ENCODE peak calls at places on chromosomes 6 and 20, in seven cellular contexts. S, H, Y, M, E, Z and W are unnamed samples.

GRCh38 chr6:14023855-14024254 is 93.7 kb upstream of the CD83 start:
- DNase-seq in M (no peak), Y (no peak), S (no peak), Z (no peak), E (no peak), H (no peak), W (no peak)

GRCh38 chr6:41741625-41742490 is 5.3 kb downstream of the PGC start:
- DNase-seq in S (no peak), Z (no peak), M (no peak), H (no peak), E (no peak), Y (no peak), W (no peak)

GRCh38 chr20:51009303-51010042 is 13.4 kb downstream of the KCNG1 start:
- DNase-seq in E (no peak), H (no peak), Z (no peak), Y (no peak), S (no peak), M (no peak), W (no peak)

GRCh38 chr20:5652626-5653573 is 97.3 kb upstream of the SHLD1 start:
- DNase-seq in H (no peak), E (no peak), Y (no peak), Z (no peak), M (no peak), S (no peak), W (peak; percentile 67)

GRCh38 chr6:79031821-79032590 is 46.0 kb downstream of the PHIP start:
- DNase-seq in Z (no peak), Y (no peak), M (no peak), E (no peak), H (no peak), S (no peak), W (no peak)

GRCh38 chr6:53282741-53283140 is 66.0 kb downstream of the ELOVL5 start:
- DNase-seq in M (no peak), Y (no peak), E (no peak), H (no peak), S (no peak), Z (no peak), W (no peak)

GRCh38 chr20:6966721-6967120 is 199.2 kb downstream of the BMP2 start:
- DNase-seq in S (no peak), M (no peak), E (no peak), H (no peak), Z (no peak), Y (no peak), W (no peak)

GRCh38 chr6:56073315-56073714 is 174.1 kb downstream of the COL21A1 start:
- DNase-seq in M (no peak), S (no peak), E (no peak), Z (no peak), Y (no peak), H (no peak), W (no peak)

GRCh38 chr20:24827603-24828295 is 121.3 kb upstream of the CST7 start:
- DNase-seq in M (no peak), Z (no peak), H (no peak), E (no peak), Y (no peak), S (no peak), W (no peak)

GRCh38 chr6:83417880-83418663 is 12.8 kb downstream of the ME1 start:
- DNase-seq in E (peak; percentile 12), S (peak; percentile 60), Z (no peak), M (peak; percentile 54), H (no peak), Y (peak; percentile 6), W (peak; percentile 32)

GRCh38 chr6:4906942-4907300 is 96.9 kb downstream of the RPP40 start:
- DNase-seq in S (no peak), E (no peak), Z (peak; percentile 53), Y (no peak), H (no peak), M (no peak), W (no peak)

GRCh38 chr6:36874443-36875249 is at the start of gene PPIL1:
- DNase-seq in S (peak; percentile 94), E (peak; percentile 98), Y (peak; percentile 90), H (peak; percentile 91), Z (peak; percentile 88), M (peak; percentile 92), W (peak; percentile 93)

GRCh38 chr6:135576055-135576454 is 78.5 kb upstream of the AHI1 start:
- DNase-seq in E (no peak), Y (peak; percentile 52), Z (no peak), H (no peak), S (no peak), M (no peak), W (no peak)

GRCh38 chr6:119308048-119308570 is 41.5 kb downstream of the MAN1A1 start:
- DNase-seq in Z (no peak), Y (no peak), E (peak; percentile 22), S (no peak), H (no peak), M (no peak), W (peak; percentile 5)

GRCh38 chr6:168115748-168116445 is 36.9 kb upstream of the FRMD1 start:
- DNase-seq in S (no peak), H (no peak), M (no peak), Y (no peak), Z (no peak), E (no peak), W (no peak)

GRCh38 chr20:6976535-6976934 is 209.0 kb downstream of the BMP2 start:
- DNase-seq in H (no peak), M (no peak), S (no peak), Y (no peak), E (no peak), Z (no peak), W (no peak)

GRCh38 chr6:146767632-146768031 is 168.9 kb downstream of the ADGB start:
- DNase-seq in S (peak; percentile 29), Y (no peak), Z (no peak), E (no peak), M (no peak), H (no peak), W (no peak)

GRCh38 chr6:29887330-29887818 is 55.0 kb upstream of the HLA-A start:
- DNase-seq in M (peak; percentile 29), S (no peak), H (no peak), Z (peak; percentile 32), E (peak; percentile 21), Y (no peak), W (no peak)

GRCh38 chr6:17630511-17631073 is 30.5 kb downstream of the FAM8A1 start:
- DNase-seq in Z (no peak), E (no peak), Y (no peak), S (no peak), H (no peak), M (no peak), W (no peak)

GRCh38 chr6:132298344-132298949 is 102.8 kb downstream of the MOXD1 start:
- DNase-seq in M (peak; percentile 69), Z (peak; percentile 58), Y (peak; percentile 23), E (peak; percentile 28), H (peak; percentile 8), S (peak; percentile 71), W (peak; percentile 8)

GRCh38 chr6:20367716-20368485 is 33.8 kb upstream of the E2F3 start:
- DNase-seq in H (no peak), S (no peak), E (no peak), Z (peak; percentile 18), Y (no peak), M (no peak), W (no peak)

GRCh38 chr6:121210943-121211342 is 123.3 kb downstream of the TBC1D32 start:
- DNase-seq in H (no peak), Z (no peak), E (no peak), S (no peak), Y (no peak), M (no peak), W (no peak)

GRCh38 chr6:43812850-43813584 is 43.0 kb downstream of the VEGFA start:
- DNase-seq in Y (no peak), S (no peak), M (no peak), E (no peak), Z (peak; percentile 29), H (no peak), W (no peak)

GRCh38 chr6:19312291-19312978 is 524.7 kb upstream of the ID4 start:
- DNase-seq in S (no peak), Z (no peak), H (no peak), E (no peak), Y (no peak), M (peak; percentile 29), W (no peak)

GRCh38 chr20:17809714-17810631 is 110.2 kb downstream of the BANF2 start:
- DNase-seq in M (no peak), S (no peak), H (no peak), Z (no peak), Y (no peak), E (no peak), W (no peak)

GRCh38 chr6:156963712-156964700 is 186.8 kb downstream of the ARID1B start:
- DNase-seq in E (no peak), Z (peak; percentile 73), Y (no peak), M (no peak), S (peak; percentile 24), H (no peak), W (peak; percentile 28)

GRCh38 chr6:33344771-33345697 is 27.5 kb upstream of the ZBTB22 start:
- DNase-seq in M (peak; percentile 81), Z (peak; percentile 77), S (peak; percentile 78), H (peak; percentile 41), E (peak; percentile 57), Y (peak; percentile 68), W (peak; percentile 60)